ENCODE peak calls at places on chromosomes 2 and 18, in four cellular contexts. J is AG04450, L is IMR-90, K is tibial nerve. Z is an unnamed sample.

GRCh38 chr18:49754866-49755265 is 58.5 kb downstream of the ACAA2 start:
- DNase-seq in J (no peak), K (no peak), L (peak), Z (no peak)

GRCh38 chr2:51633073-51633472 is 601.1 kb upstream of the NRXN1 start:
- DNase-seq in J (no peak), L (no peak), K (no peak), Z (no peak)

GRCh38 chr18:56678836-56679565 is 27.8 kb downstream of the WDR7 start:
- DNase-seq in L (peak), K (no peak), J (no peak), Z (no peak)

GRCh38 chr18:8830067-8831060 is 125.0 kb downstream of the MTCL1 start:
- DNase-seq in L (no peak), K (no peak), J (no peak), Z (no peak)

GRCh38 chr2:58341047-58341446 is 99.9 kb upstream of the FANCL start:
- DNase-seq in L (no peak), J (no peak), K (no peak), Z (no peak)

GRCh38 chr18:62863629-62864028 is 148.3 kb downstream of the PHLPP1 start:
- DNase-seq in L (peak), J (no peak), K (no peak), Z (no peak)

GRCh38 chr18:50623694-50624352 is 63.9 kb downstream of the MAPK4 start:
- DNase-seq in J (no peak), K (no peak), L (no peak), Z (peak)

GRCh38 chr18:42033137-42033810 is 78.2 kb downstream of the PIK3C3 start:
- DNase-seq in L (no peak), J (no peak), K (no peak), Z (no peak)

GRCh38 chr18:26526966-26527234 is 21.5 kb downstream of the KCTD1 start:
- DNase-seq in L (no peak), K (no peak), J (no peak), Z (no peak)

GRCh38 chr2:241892299-241893137 is 23.0 kb downstream of the RTP5 start:
- DNase-seq in J (no peak), L (no peak), K (no peak), Z (no peak)

GRCh38 chr2:21175895-21176646 is 52.3 kb downstream of the TDRD15 start:
- DNase-seq in J (no peak), L (peak), K (no peak), Z (no peak)

GRCh38 chr2:191620144-191620543 is 57.8 kb upstream of the NABP1 start:
- DNase-seq in K (no peak), L (peak), J (peak), Z (no peak)

GRCh38 chr2:136000502-136000901 is 15.1 kb upstream of the DARS1 start:
- DNase-seq in K (no peak), L (no peak), J (no peak), Z (no peak)

GRCh38 chr2:75541430-75541829 is 19.3 kb downstream of the EVA1A start:
- DNase-seq in J (no peak), L (no peak), K (no peak), Z (no peak)

GRCh38 chr2:204645018-204645775 is 99.9 kb downstream of the PARD3B start:
- DNase-seq in L (peak), K (no peak), J (no peak), Z (no peak)

GRCh38 chr2:165957030-165957675 is 3.6 kb upstream of the TTC21B start:
- DNase-seq in L (no peak), K (no peak), J (no peak), Z (no peak)

GRCh38 chr2:58680938-58681337 is 439.8 kb upstream of the FANCL start:
- DNase-seq in L (no peak), K (no peak), J (no peak), Z (no peak)

GRCh38 chr18:55781481-55781957 is 193.5 kb upstream of the TCF4 start:
- DNase-seq in L (peak), K (peak), J (no peak), Z (peak)

GRCh38 chr2:238465487-238466241 is 38.9 kb downstream of the ASB1 start:
- DNase-seq in L (no peak), J (no peak), K (peak), Z (no peak)

GRCh38 chr2:70458661-70459060 is 95.0 kb downstream of the TGFA start:
- DNase-seq in L (no peak), J (no peak), K (no peak), Z (no peak)

GRCh38 chr2:194842871-194843270 is 814.2 kb upstream of the SLC39A10 start:
- DNase-seq in J (no peak), K (no peak), L (no peak), Z (no peak)

GRCh38 chr2:157838442-157839161 is 37.5 kb downstream of the ACVR1 start:
- DNase-seq in L (peak), J (peak), K (peak), Z (peak)

GRCh38 chr2:173161040-173161439 is 85.4 kb downstream of the MAP3K20 start:
- DNase-seq in L (peak), J (no peak), K (no peak), Z (no peak)

GRCh38 chr2:10285578-10286198 is 17.0 kb upstream of the HPCAL1 start:
- DNase-seq in L (peak), K (peak), J (no peak), Z (peak)

GRCh38 chr2:23757686-23758433 is 169.1 kb downstream of the ATAD2B start:
- DNase-seq in L (peak), K (no peak), J (peak), Z (no peak)

GRCh38 chr2:238853218-238853617 is 5.3 kb downstream of the TWIST2 start:
- DNase-seq in L (no peak), J (no peak), K (no peak), Z (no peak)

GRCh38 chr2:69095246-69095645 is 82.3 kb downstream of the ANTXR1 start:
- DNase-seq in J (peak), L (peak), K (peak), Z (no peak)

GRCh38 chr2:231452799-231453508 is 11.3 kb downstream of the NCL start:
- DNase-seq in J (no peak), K (no peak), L (no peak), Z (peak)

GRCh38 chr2:26649992-26650712 is 9.0 kb upstream of the CIB4 start:
- DNase-seq in K (no peak), J (no peak), L (no peak), Z (no peak)

GRCh38 chr2:192307530-192307929 is 112.8 kb upstream of the TMEFF2 start:
- DNase-seq in K (no peak), L (peak), J (no peak), Z (no peak)

GRCh38 chr18:64330161-64330560 is 181.3 kb upstream of the LINC00305 start:
- DNase-seq in J (no peak), K (no peak), L (no peak), Z (no peak)

GRCh38 chr2:85325466-85325811 is 2.4 kb downstream of the TGOLN2 start:
- DNase-seq in L (no peak), J (no peak), K (no peak), Z (no peak)

GRCh38 chr2:85326946-85327756 is 638 bp downstream of the TGOLN2 start:
- DNase-seq in K (peak), J (no peak), L (peak), Z (no peak)

GRCh38 chr2:85323351-85323987 is 4.3 kb downstream of the TGOLN2 start:
- DNase-seq in L (no peak), J (no peak), K (no peak), Z (no peak)

GRCh38 chr2:85326406-85326945 is 1.3 kb downstream of the TGOLN2 start:
- DNase-seq in K (no peak), L (peak), J (no peak), Z (no peak)

DNA sequence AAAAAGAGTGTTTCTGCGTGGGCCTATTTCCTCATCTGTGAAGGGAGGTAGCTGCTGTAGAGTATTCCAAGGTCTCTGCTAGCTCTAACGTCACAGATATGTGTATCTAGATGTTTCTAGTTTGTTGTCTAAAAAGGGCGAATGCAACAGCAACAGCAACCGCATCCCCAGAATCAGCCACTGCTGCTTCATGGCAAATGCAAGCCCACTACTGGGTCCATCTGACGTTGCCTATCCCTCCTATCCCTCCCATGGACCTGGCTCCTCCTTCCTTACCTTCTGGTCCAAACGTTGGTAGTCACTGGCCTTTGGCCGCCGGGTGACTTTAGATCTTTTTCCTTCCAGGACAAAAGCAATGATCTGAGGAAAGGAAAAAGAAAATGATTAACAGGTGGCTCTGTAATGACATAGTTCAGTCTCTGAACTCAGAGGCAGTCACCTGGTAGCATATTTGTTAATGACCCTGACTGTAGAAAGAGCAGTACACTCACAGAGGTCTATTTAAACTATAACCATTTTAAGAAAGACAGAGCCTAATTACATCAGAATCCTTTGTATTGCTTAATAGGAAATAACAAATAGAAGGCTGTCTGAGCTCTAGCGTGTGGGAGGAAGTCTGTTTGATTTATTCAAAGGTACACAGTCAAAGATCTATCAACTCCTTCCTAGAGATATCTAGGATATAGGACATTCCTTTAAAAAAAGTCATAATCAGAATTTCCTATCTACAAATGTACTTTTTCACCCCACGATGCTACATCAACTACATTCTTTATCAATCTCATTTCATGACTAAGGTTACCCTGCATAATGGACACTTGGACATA is 2.9 kb downstream of the TGOLN2 start:
- DNase-seq in L (peak), K (no peak), J (no peak), Z (no peak)
- H3K27ac ChIP-seq in L (peak), K (no peak), J (no peak), Z (no peak)

GRCh38 chr2:216192181-216192580 is 83.0 kb downstream of the XRCC5 start:
- DNase-seq in J (no peak), L (no peak), K (no peak), Z (no peak)

GRCh38 chr2:216194561-216194960 is 85.4 kb downstream of the XRCC5 start:
- DNase-seq in J (no peak), L (no peak), K (no peak), Z (no peak)

GRCh38 chr2:216192931-216193330 is 83.8 kb downstream of the XRCC5 start:
- DNase-seq in K (no peak), J (no peak), L (no peak), Z (no peak)

GRCh38 chr2:216194013-216194412 is 84.9 kb downstream of the XRCC5 start:
- DNase-seq in K (no peak), J (no peak), L (no peak), Z (no peak)

DNA sequence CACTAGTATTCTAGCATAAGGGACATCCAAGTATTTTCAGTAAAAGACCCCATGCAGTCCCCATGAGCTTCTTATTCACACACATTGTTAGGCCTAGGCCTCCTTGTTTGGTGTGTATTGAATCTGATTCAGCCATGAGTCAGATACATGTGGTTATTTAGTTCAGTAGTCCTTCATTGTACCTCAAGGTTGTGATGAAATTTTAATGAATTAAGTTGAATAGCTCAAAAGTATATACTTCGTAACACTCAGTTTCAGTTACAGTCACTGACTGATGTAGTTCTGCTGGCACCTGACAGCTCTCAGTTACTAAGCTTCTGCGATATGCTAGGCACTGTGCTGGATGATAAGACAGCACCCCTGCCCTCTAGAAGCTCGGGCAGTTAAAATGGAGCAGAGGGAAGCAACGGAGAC is 86.4 kb downstream of the XRCC5 start:
- DNase-seq in K (no peak), J (peak), L (peak), Z (no peak)
- H3K4me3 ChIP-seq in K (no peak), J (no peak), L (no peak), Z (no peak)

GRCh38 chr2:235551965-235552364 is 58.1 kb downstream of the AGAP1 start:
- DNase-seq in J (no peak), K (peak), L (peak), Z (peak)
- TF ChIP-seq CTCF in J (peak), K (peak), L (peak), Z (peak)

DNA sequence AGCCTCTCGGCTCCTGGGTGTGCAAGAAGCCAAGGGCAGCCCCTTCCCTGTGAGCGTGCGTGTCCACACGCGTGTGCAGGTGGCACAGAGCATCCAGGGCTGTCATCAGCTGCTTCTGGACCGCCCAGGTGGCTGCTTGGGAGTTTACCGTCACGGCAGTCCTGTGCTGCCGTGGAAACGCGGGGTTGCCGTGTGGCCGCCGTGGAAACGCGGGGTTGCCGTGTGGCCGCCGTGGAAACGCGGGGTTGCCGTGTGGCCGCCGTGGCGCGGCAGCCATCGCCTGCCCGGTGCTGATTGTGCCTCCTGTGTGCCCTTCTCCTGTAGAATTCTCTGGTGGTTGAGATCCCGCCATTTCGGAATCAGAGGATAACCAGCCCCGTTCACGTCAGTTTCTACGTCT is 71.4 kb downstream of the NFATC1 start:
- DNase-seq in L (no peak), J (no peak), K (no peak), Z (no peak)
- H3K27ac ChIP-seq in L (no peak), J (no peak), K (no peak), Z (no peak)

DNA sequence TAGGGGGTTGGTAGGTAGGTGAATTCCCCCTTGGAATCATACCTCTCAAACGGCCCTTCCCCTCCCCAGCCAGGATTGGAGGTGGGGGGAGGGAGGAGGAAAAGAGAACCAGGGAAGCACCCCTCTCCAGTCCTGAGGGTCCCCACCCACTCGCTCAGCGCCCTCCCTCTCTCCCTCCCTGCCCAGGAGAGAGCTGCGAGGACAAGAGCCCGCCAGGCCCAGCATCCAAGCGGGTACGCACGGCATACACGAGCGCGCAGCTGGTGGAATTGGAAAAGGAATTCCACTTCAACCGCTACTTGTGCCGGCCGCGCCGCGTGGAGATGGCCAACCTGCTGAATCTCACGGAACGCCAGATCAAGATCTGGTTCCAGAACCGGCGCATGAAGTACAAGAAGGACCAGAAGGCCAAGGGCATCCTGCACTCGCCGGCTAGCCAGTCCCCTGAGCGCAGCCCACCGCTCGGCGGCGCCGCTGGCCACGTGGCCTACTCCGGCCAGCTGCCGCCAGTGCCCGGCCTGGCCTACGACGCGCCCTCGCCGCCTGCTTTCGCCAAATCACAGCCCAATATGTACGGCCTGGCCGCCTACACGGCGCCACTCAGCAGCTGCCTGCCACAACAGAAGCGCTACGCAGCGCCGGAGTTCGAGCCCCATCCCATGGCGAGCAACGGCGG is 14.4 kb downstream of the HOXD3 start:
- DNase-seq in L (no peak), J (no peak), K (no peak), Z (no peak)
- H3K4me3 ChIP-seq in L (no peak), J (no peak), K (no peak), Z (no peak)

GRCh38 chr2:199848323-199848722 is 2.7 kb downstream of the FTCDNL1 start:
- DNase-seq in L (no peak), K (no peak), J (no peak), Z (no peak)

GRCh38 chr2:199850250-199850717 is 708 bp downstream of the FTCDNL1 start:
- DNase-seq in L (no peak), J (no peak), K (no peak), Z (no peak)

GRCh38 chr2:199851499-199851816 is 466 bp upstream of the FTCDNL1 start:
- DNase-seq in L (no peak), J (no peak), K (no peak), Z (no peak)

GRCh38 chr2:199851886-199852285 is 894 bp upstream of the FTCDNL1 start:
- DNase-seq in K (no peak), L (no peak), J (no peak), Z (no peak)

GRCh38 chr2:199850718-199851498 is at the start of gene FTCDNL1:
- DNase-seq in K (peak), J (no peak), L (peak), Z (no peak)
- TF ChIP-seq CTCF in K (peak), J (peak), L (peak), Z (peak)